ENCODE peak calls at places on chromosomes 11 and 22, in four cellular contexts. Y, G, A and H are unnamed samples.

GRCh38 chr22:44894321-44894720 is 115.5 kb downstream of the PHF21B start:
- DNase-seq in A (no peak), G (no peak), Y (no peak), H (no peak)

GRCh38 chr11:43644626-43645299 is 35.8 kb upstream of the HSD17B12 start:
- DNase-seq in A (no peak), G (no peak), Y (peak), H (no peak)

GRCh38 chr11:46250071-46251052 is 27.1 kb upstream of the CREB3L1 start:
- DNase-seq in A (no peak), G (no peak), Y (peak), H (no peak)

GRCh38 chr11:22371188-22371587 is 33.0 kb downstream of the SLC17A6 start:
- DNase-seq in Y (no peak), A (no peak), G (no peak), H (no peak)

GRCh38 chr11:108871152-108871551 is 206.3 kb downstream of the DDX10 start:
- DNase-seq in A (no peak), Y (peak), G (no peak), H (no peak)

GRCh38 chr11:76209956-76210885 is 3.9 kb upstream of the WNT11 start:
- DNase-seq in Y (peak), A (peak), G (no peak), H (peak)

GRCh38 chr11:118438314-118438931 is 2.1 kb downstream of the KMT2A start:
- DNase-seq in A (peak), Y (peak), G (no peak), H (peak)

GRCh38 chr22:44424867-44425351 is 73.1 kb downstream of the RTL6 start:
- DNase-seq in A (no peak), G (no peak), Y (no peak), H (no peak)

GRCh38 chr11:61120865-61121831 is 18.9 kb downstream of the CD5 start:
- DNase-seq in G (no peak), A (no peak), Y (peak), H (no peak)

GRCh38 chr11:71453021-71453910 is at the start of gene NADSYN1:
- DNase-seq in G (peak), A (peak), Y (peak), H (peak)

GRCh38 chr11:42960521-42961088 is 351.2 kb upstream of the API5 start:
- DNase-seq in Y (no peak), A (no peak), G (no peak), H (no peak)

GRCh38 chr11:20474951-20475517 is 87.5 kb downstream of the PRMT3 start:
- DNase-seq in G (no peak), A (no peak), Y (no peak), H (no peak)

GRCh38 chr11:19187101-19187500 is 14.7 kb downstream of the CSRP3 start:
- DNase-seq in G (no peak), Y (peak), A (no peak), H (no peak)

GRCh38 chr11:28621648-28622215 is 513.5 kb downstream of the METTL15 start:
- DNase-seq in G (no peak), Y (peak), A (no peak), H (no peak)

GRCh38 chr11:14454861-14455632 is 44.6 kb downstream of the COPB1 start:
- DNase-seq in Y (peak), A (no peak), G (no peak), H (no peak)

GRCh38 chr11:116513894-116514293 is 258.9 kb downstream of the BUD13 start:
- DNase-seq in G (no peak), Y (peak), A (no peak), H (no peak)

GRCh38 chr11:38524945-38525344 is 1926.9 kb upstream of the RAG2 start:
- DNase-seq in A (no peak), Y (no peak), G (no peak), H (no peak)

GRCh38 chr22:35258144-35258988 is 1.1 kb downstream of the HMGXB4 start:
- DNase-seq in Y (peak), G (peak), A (no peak), H (peak)

GRCh38 chr11:845872-846271 is 3.2 kb downstream of the TSPAN4 start:
- DNase-seq in G (no peak), A (no peak), Y (peak), H (no peak)

GRCh38 chr22:28855355-28856094 is 27.8 kb upstream of the ZNRF3 start:
- DNase-seq in G (peak), A (peak), Y (peak), H (no peak)